ENCODE peak calls at places on chromosome 10, in six cellular contexts. J is stimulated activated CD4-positive, alpha-beta T cell treated with anti-CD3 and anti-CD28 coated beads, Interleukin-12 subunit alpha, Interleukin-12 subunit beta, amount 100 ng/mL, for 4 hours; C is colonic mucosa; M is globus pallidus; V is posterior cingulate gyrus; K is NCI-H460. T is an unnamed sample.

GRCh38 chr10:71525721-71526120 is 129.0 kb downstream of the CDH23 start:
- DNase-seq in M (no peak), C (no peak), V (no peak), K (no peak), J (no peak), T (no peak)

GRCh38 chr10:124611738-124612137 is 132.4 kb downstream of the FAM53B start:
- DNase-seq in V (no peak), K (no peak), J (no peak), M (no peak), C (no peak), T (no peak)

GRCh38 chr10:110036640-110037039 is 28.9 kb downstream of the ADD3 start:
- DNase-seq in M (no peak), J (no peak), C (no peak), V (no peak), K (no peak), T (no peak)

GRCh38 chr10:20593649-20594048 is 303.5 kb downstream of the NEBL start:
- DNase-seq in J (no peak), C (no peak), K (no peak), V (no peak), M (no peak), T (no peak)

GRCh38 chr10:93912443-93912842 is 18.7 kb downstream of the SLC35G1 start:
- DNase-seq in M (no peak), C (no peak), J (no peak), K (no peak), V (no peak), T (no peak)

GRCh38 chr10:107442035-107442505 is 277.6 kb upstream of the SORCS1 start:
- DNase-seq in C (no peak), J (no peak), M (no peak), K (peak; percentile 6), V (no peak), T (no peak)

GRCh38 chr10:12235116-12235694 is 39.2 kb downstream of the CDC123 start:
- DNase-seq in K (no peak), J (no peak), M (no peak), C (no peak), V (no peak), T (no peak)

GRCh38 chr10:5968681-5969453 is 8.5 kb downstream of the IL15RA start:
- DNase-seq in K (no peak), C (peak; percentile 16), V (no peak), M (no peak), J (no peak), T (no peak)

GRCh38 chr10:70952921-70953320 is 64.6 kb upstream of the PCBD1 start:
- DNase-seq in M (no peak), C (no peak), K (no peak), V (no peak), J (no peak), T (no peak)

GRCh38 chr10:113988535-113988934 is 55.1 kb upstream of the ADRB1 start:
- DNase-seq in J (no peak), V (no peak), M (no peak), C (no peak), K (no peak), T (no peak)

GRCh38 chr10:3992374-3993178 is 207.6 kb upstream of the KLF6 start:
- DNase-seq in C (peak; percentile 4), M (no peak), V (no peak), J (no peak), K (no peak), T (no peak)

GRCh38 chr10:124734311-124735166 is 9.6 kb downstream of the FAM53B start:
- DNase-seq in C (no peak), M (no peak), V (no peak), J (no peak), K (no peak), T (no peak)

GRCh38 chr10:114017873-114018272 is 25.8 kb upstream of the ADRB1 start:
- DNase-seq in J (no peak), K (no peak), C (no peak), V (no peak), M (no peak), T (no peak)

GRCh38 chr10:4533626-4534025 is 292.4 kb upstream of the AKR1E2 start:
- DNase-seq in M (no peak), K (no peak), J (no peak), V (no peak), C (no peak), T (no peak)

T was measured in anterior cingulate cortex.